ENCODE peak calls at places on chromosomes 16 and 17, in eight cellular contexts. Z is DMS153; I is brain microvascular endothelial cell; A is activated CD4-positive, CD25-positive, alpha-beta regulatory T cell; O is psoas muscle; U is fibroblast of the conjunctiva; V is DMS 273 treated with DMSO at 0.1 percent for 48 hours; F is T-helper 1 cell. K is an unnamed sample.
A peak's percentile ranks its signal among the peaks of the same experiment; 100 is the strongest.

GRCh38 chr17:259341-259976 is 78.0 kb upstream of the DOC2B start:
- DNase-seq in Z (no peak), I (no peak), A (no peak), O (no peak), U (no peak), V (no peak), F (no peak), K (no peak)

GRCh38 chr16:77212736-77213541 is 13.7 kb downstream of the SYCE1L start:
- DNase-seq in Z (peak; percentile 34), I (no peak), A (peak; percentile 58), O (peak; percentile 74), U (no peak), V (no peak), F (peak; percentile 63), K (peak; percentile 42)

GRCh38 chr17:62780951-62781350 is 27.2 kb downstream of the MARCHF10 start:
- DNase-seq in Z (no peak), I (no peak), A (no peak), O (no peak), U (no peak), V (no peak), F (no peak), K (no peak)

GRCh38 chr17:29136998-29137730 is 43.0 kb downstream of the MYO18A start:
- DNase-seq in Z (no peak), I (no peak), A (no peak), O (no peak), U (no peak), V (no peak), F (no peak), K (no peak)

GRCh38 chr17:35046740-35047283 is 16.7 kb downstream of the RFFL start:
- DNase-seq in Z (no peak), I (peak; percentile 31), A (peak; percentile 5), O (no peak), U (no peak), V (peak; percentile 80), F (peak; percentile 40), K (no peak)

GRCh38 chr17:6701719-6702118 is 11.4 kb downstream of the SLC13A5 start:
- DNase-seq in Z (no peak), I (peak; percentile 11), A (no peak), O (no peak), U (no peak), V (no peak), F (no peak), K (no peak)

GRCh38 chr17:4162775-4163498 is 19.9 kb downstream of the CYB5D2 start:
- DNase-seq in Z (no peak), I (no peak), A (no peak), O (no peak), U (no peak), V (no peak), F (no peak), K (no peak)

GRCh38 chr17:31825961-31826691 is 32.9 kb downstream of the COPRS start:
- DNase-seq in Z (no peak), I (no peak), A (no peak), O (peak; percentile 77), U (no peak), V (peak; percentile 43), F (no peak), K (no peak)

GRCh38 chr17:11506635-11507034 is 91.6 kb upstream of the DNAH9 start:
- DNase-seq in Z (no peak), I (peak; percentile 1), A (no peak), O (no peak), U (no peak), V (no peak), F (no peak), K (no peak)

GRCh38 chr17:3904486-3904885 is 11.6 kb upstream of the CAMKK1 start:
- DNase-seq in Z (no peak), I (no peak), A (no peak), O (no peak), U (no peak), V (no peak), F (no peak), K (no peak)

GRCh38 chr17:1646199-1646875 is 805 bp upstream of the SCARF1 start:
- DNase-seq in Z (no peak), I (no peak), A (no peak), O (no peak), U (no peak), V (no peak), F (no peak), K (no peak)

GRCh38 chr17:79840204-79840988 is 1.2 kb upstream of the CBX4 start:
- DNase-seq in Z (peak; percentile 15), I (no peak), A (no peak), O (peak; percentile 83), U (no peak), V (no peak), F (no peak), K (no peak)

GRCh38 chr16:49022351-49022963 is 259.2 kb downstream of the CBLN1 start:
- DNase-seq in Z (no peak), I (no peak), A (no peak), O (no peak), U (no peak), V (no peak), F (no peak), K (no peak)

GRCh38 chr17:45432405-45433113 is at the start of gene ARHGAP27:
- DNase-seq in Z (peak; percentile 17), I (no peak), A (no peak), O (peak; percentile 80), U (no peak), V (no peak), F (peak; percentile 29), K (no peak)

K was measured in NCI-H774.